ENCODE peak calls at places on chromosomes 12 and 14, in ten cellular contexts. K is OCI-LY7; T is CMK; Z is neural crest cell; Y is stimulated activated CD4-positive, alpha-beta T cell treated with anti-CD3 and anti-CD28 coated beads, TNF-alpha, amount 100 ng/mL, for 1 hour; R is RWPE1; P is psoas muscle; J is NCI-H1417 treated with DMSO at 0.1 percent for 48 hours; N is activated CD8-positive, alpha-beta T cell treated with anti-CD3 and anti-CD28 coated beads, Interleukin-2, amount 10 ng/mL, durations not matched to agents 7 days and 5 days; S is putamen. W is an unnamed sample.

GRCh38 chr14:37587881-37588666 is 7.0 kb downstream of the FOXA1 start:
- DNase-seq in K (no peak), T (no peak), Z (no peak), Y (no peak), R (no peak), P (no peak), J (no peak), N (no peak), S (no peak), W (no peak)

GRCh38 chr14:104095426-104096310 is 10.2 kb downstream of the ASPG start:
- DNase-seq in K (no peak), T (no peak), Z (no peak), Y (no peak), R (no peak), P (peak), J (no peak), N (no peak), S (no peak), W (no peak)

GRCh38 chr12:101086490-101086889 is 123.5 kb downstream of the SLC5A8 start:
- DNase-seq in K (no peak), T (no peak), Z (no peak), Y (no peak), R (no peak), P (no peak), J (no peak), N (no peak), S (peak), W (no peak)

GRCh38 chr14:50714452-50715073 is 46.5 kb upstream of the SAV1 start:
- DNase-seq in K (peak), T (no peak), Z (no peak), Y (no peak), R (peak), P (no peak), J (no peak), N (no peak), S (no peak), W (no peak)

GRCh38 chr14:88866305-88866704 is 41.9 kb downstream of the TTC8 start:
- DNase-seq in K (no peak), T (no peak), Z (no peak), Y (no peak), R (no peak), P (no peak), J (no peak), N (no peak), S (no peak), W (no peak)

GRCh38 chr12:111038941-111039340 is 118.6 kb upstream of the MYL2 start:
- DNase-seq in K (peak), T (no peak), Z (no peak), Y (no peak), R (no peak), P (no peak), J (no peak), N (no peak), S (no peak), W (no peak)

GRCh38 chr12:93197067-93197593 is 180.6 kb upstream of the NUDT4 start:
- DNase-seq in K (no peak), T (no peak), Z (no peak), Y (no peak), R (no peak), P (no peak), J (no peak), N (no peak), S (no peak), W (no peak)

GRCh38 chr12:14779834-14780233 is 23.4 kb downstream of the WBP11 start:
- DNase-seq in K (no peak), T (no peak), Z (no peak), Y (no peak), R (no peak), P (no peak), J (no peak), N (no peak), S (no peak), W (no peak)

GRCh38 chr12:7460375-7461259 is 16.7 kb upstream of the CD163L1 start:
- DNase-seq in K (peak), T (no peak), Z (peak), Y (no peak), R (peak), P (no peak), J (no peak), N (peak), S (peak), W (peak)

GRCh38 chr14:92719890-92720323 is 28.5 kb downstream of the LGMN start:
- DNase-seq in K (no peak), T (no peak), Z (no peak), Y (no peak), R (no peak), P (no peak), J (no peak), N (no peak), S (no peak), W (peak)

GRCh38 chr14:104048758-104049496 is 36.6 kb upstream of the ASPG start:
- DNase-seq in K (no peak), T (no peak), Z (no peak), Y (no peak), R (peak), P (no peak), J (no peak), N (no peak), S (peak), W (no peak)

GRCh38 chr14:95045255-95045701 is 112.1 kb downstream of the DICER1 start:
- DNase-seq in K (no peak), T (no peak), Z (no peak), Y (no peak), R (no peak), P (no peak), J (no peak), N (no peak), S (no peak), W (no peak)

GRCh38 chr14:99138999-99139865 is 132.8 kb downstream of the BCL11B start:
- DNase-seq in K (no peak), T (no peak), Z (no peak), Y (no peak), R (no peak), P (no peak), J (no peak), N (no peak), S (no peak), W (no peak)

GRCh38 chr14:58788655-58789054 is 150.9 kb downstream of the DACT1 start:
- DNase-seq in K (no peak), T (no peak), Z (no peak), Y (no peak), R (no peak), P (no peak), J (no peak), N (no peak), S (peak), W (no peak)

GRCh38 chr12:125742413-125742812 is 677.2 kb downstream of the AACS start:
- DNase-seq in K (no peak), T (no peak), Z (no peak), Y (no peak), R (no peak), P (no peak), J (no peak), N (no peak), S (peak), W (no peak)

GRCh38 chr12:95763809-95764253 is 26.7 kb downstream of the NTN4 start:
- DNase-seq in K (no peak), T (no peak), Z (no peak), Y (no peak), R (peak), P (peak), J (no peak), N (no peak), S (no peak), W (no peak)

GRCh38 chr14:78598046-78598652 is 428.0 kb downstream of the NRXN3 start:
- DNase-seq in K (peak), T (peak), Z (peak), Y (no peak), R (peak), P (peak), J (peak), N (peak), S (peak), W (peak)

GRCh38 chr12:102955926-102956737 is 1.3 kb upstream of the ASCL1 start:
- DNase-seq in K (no peak), T (no peak), Z (no peak), Y (no peak), R (no peak), P (no peak), J (peak), N (no peak), S (no peak), W (no peak)

GRCh38 chr12:6788972-6789905 is at the start of gene CD4:
- DNase-seq in K (no peak), T (peak), Z (no peak), Y (peak), R (no peak), P (peak), J (no peak), N (no peak), S (no peak), W (no peak)

GRCh38 chr12:6294533-6295186 is 15.8 kb upstream of the PLEKHG6 start:
- DNase-seq in K (no peak), T (no peak), Z (no peak), Y (no peak), R (no peak), P (no peak), J (no peak), N (no peak), S (no peak), W (no peak)

GRCh38 chr14:105075364-105076295 is 10.4 kb upstream of the GPR132 start:
- DNase-seq in K (no peak), T (peak), Z (no peak), Y (no peak), R (no peak), P (no peak), J (no peak), N (peak), S (no peak), W (no peak)

GRCh38 chr12:89801284-89801683 is 92.6 kb upstream of the ATP2B1 start:
- DNase-seq in K (peak), T (no peak), Z (no peak), Y (no peak), R (no peak), P (no peak), J (no peak), N (no peak), S (no peak), W (no peak)

GRCh38 chr14:104110491-104111209 is 25.1 kb downstream of the ASPG start:
- DNase-seq in K (no peak), T (no peak), Z (no peak), Y (no peak), R (no peak), P (peak), J (no peak), N (no peak), S (no peak), W (no peak)

GRCh38 chr14:21852775-21853174 is 179.2 kb upstream of the OR4E1 start:
- DNase-seq in K (no peak), T (no peak), Z (no peak), Y (no peak), R (no peak), P (no peak), J (no peak), N (no peak), S (no peak), W (no peak)

GRCh38 chr12:116693259-116694227 is 44.3 kb downstream of the SPRING1 start:
- DNase-seq in K (no peak), T (no peak), Z (no peak), Y (no peak), R (no peak), P (no peak), J (no peak), N (no peak), S (no peak), W (no peak)

GRCh38 chr12:54977155-54977554 is 7.4 kb downstream of the TESPA1 start:
- DNase-seq in K (no peak), T (no peak), Z (no peak), Y (no peak), R (peak), P (no peak), J (no peak), N (no peak), S (no peak), W (no peak)

GRCh38 chr12:55619352-55620138 is 17.1 kb upstream of the OR10P1 start:
- DNase-seq in K (peak), T (peak), Z (peak), Y (no peak), R (peak), P (no peak), J (peak), N (peak), S (peak), W (peak)

GRCh38 chr12:123142948-123143752 is 7.7 kb downstream of the PITPNM2 start:
- DNase-seq in K (no peak), T (no peak), Z (no peak), Y (no peak), R (no peak), P (no peak), J (no peak), N (no peak), S (no peak), W (no peak)

GRCh38 chr12:88579941-88580871 is at the start of gene KITLG:
- DNase-seq in K (no peak), T (no peak), Z (peak), Y (no peak), R (peak), P (peak), J (peak), N (peak), S (peak), W (peak)

GRCh38 chr12:102444707-102445106 is 35.7 kb downstream of the IGF1 start:
- DNase-seq in K (no peak), T (no peak), Z (no peak), Y (no peak), R (no peak), P (no peak), J (no peak), N (no peak), S (no peak), W (no peak)

GRCh38 chr14:56150645-56151345 is 32.6 kb downstream of the PELI2 start:
- DNase-seq in K (no peak), T (no peak), Z (no peak), Y (no peak), R (no peak), P (no peak), J (no peak), N (no peak), S (no peak), W (no peak)

GRCh38 chr12:113297214-113297587 is 37.7 kb downstream of the SLC8B1 start:
- DNase-seq in K (no peak), T (no peak), Z (no peak), Y (no peak), R (no peak), P (peak), J (no peak), N (no peak), S (no peak), W (no peak)

GRCh38 chr12:83158613-83159207 is 472.0 kb downstream of the TMTC2 start:
- DNase-seq in K (no peak), T (no peak), Z (no peak), Y (no peak), R (no peak), P (no peak), J (no peak), N (no peak), S (no peak), W (no peak)

GRCh38 chr12:2958432-2959193 is 584 bp upstream of the TEAD4 start:
- DNase-seq in K (no peak), T (peak), Z (peak), Y (no peak), R (peak), P (peak), J (no peak), N (no peak), S (no peak), W (peak)

GRCh38 chr12:29882771-29883315 is 99.1 kb upstream of the TMTC1 start:
- DNase-seq in K (no peak), T (no peak), Z (no peak), Y (no peak), R (no peak), P (no peak), J (no peak), N (no peak), S (no peak), W (no peak)

GRCh38 chr14:105021656-105022275 is 883 bp upstream of the CDCA4 start:
- DNase-seq in K (peak), T (no peak), Z (peak), Y (no peak), R (no peak), P (peak), J (peak), N (peak), S (peak), W (no peak)

GRCh38 chr12:58387199-58387598 is 445.8 kb downstream of the ATP23 start:
- DNase-seq in K (no peak), T (no peak), Z (no peak), Y (no peak), R (peak), P (no peak), J (no peak), N (no peak), S (no peak), W (no peak)

GRCh38 chr12:108326254-108326750 is 12.8 kb downstream of the CMKLR1 start:
- DNase-seq in K (no peak), T (no peak), Z (no peak), Y (no peak), R (no peak), P (no peak), J (no peak), N (no peak), S (no peak), W (no peak)